ENCODE peak calls at places on chromosomes 1 and 21, in ten cellular contexts. D is colonic mucosa, M is mesothelial cell of epicardium, H is endothelial cell of umbilical vein, C is BE2C, V is heart left ventricle, U is fibroblast of mammary gland, F is OCI-LY7, R is body of pancreas, O is ovary. K is an unnamed sample.

GRCh38 chr1:117036018-117036421 is 24.1 kb upstream of the TTF2 start:
- DNase-seq in C (no peak), D (no peak), V (no peak), O (no peak), M (no peak), H (no peak), F (no peak), U (peak), R (no peak), K (no peak)

GRCh38 chr1:10210841-10211804 is 753 bp downstream of the KIF1B start:
- DNase-seq in C (peak), D (peak), V (peak), H (peak), O (peak), M (peak), R (peak), U (peak), F (no peak), K (peak)

GRCh38 chr21:34791776-34792503 is 123.1 kb downstream of the CLIC6 start:
- DNase-seq in V (no peak), C (no peak), D (no peak), U (no peak), O (no peak), H (no peak), M (no peak), F (no peak), R (no peak), K (no peak)

GRCh38 chr1:4131734-4132133 is 231.7 kb upstream of the C1orf174 start:
- DNase-seq in D (no peak), U (no peak), F (no peak), C (no peak), M (no peak), O (no peak), V (no peak), H (no peak), R (no peak), K (no peak)

GRCh38 chr21:45511007-45511406 is 31.2 kb downstream of the SLC19A1 start:
- DNase-seq in M (no peak), C (peak), H (no peak), U (no peak), F (no peak), R (no peak), D (no peak), V (peak), O (peak), K (no peak)

GRCh38 chr1:39238476-39238875 is 34.0 kb downstream of the MACF1 start:
- DNase-seq in H (peak), R (no peak), M (no peak), F (no peak), D (no peak), V (no peak), U (peak), C (no peak), O (no peak), K (no peak)

GRCh38 chr1:68128157-68128556 is 77.7 kb upstream of the DIRAS3 start:
- DNase-seq in M (no peak), C (no peak), O (no peak), D (no peak), F (no peak), R (no peak), H (no peak), V (no peak), U (peak), K (no peak)

GRCh38 chr21:46218906-46219590 is 9.5 kb downstream of the LSS start:
- DNase-seq in R (no peak), M (peak), V (no peak), O (no peak), C (no peak), H (no peak), U (no peak), F (no peak), D (no peak), K (no peak)

GRCh38 chr1:94260635-94261387 is 23.4 kb upstream of the ARHGAP29 start:
- DNase-seq in O (no peak), C (no peak), M (no peak), V (no peak), U (no peak), D (no peak), F (no peak), H (no peak), R (no peak), K (no peak)

GRCh38 chr1:88802950-88803349 is 88.4 kb downstream of the GTF2B start:
- DNase-seq in M (no peak), U (peak), C (no peak), F (no peak), R (no peak), V (no peak), H (peak), O (no peak), D (no peak), K (no peak)

GRCh38 chr1:228365321-228366061 is 41.1 kb downstream of the TRIM11 start:
- DNase-seq in D (no peak), O (peak), H (no peak), F (no peak), C (peak), M (no peak), V (peak), R (no peak), U (no peak), K (no peak)

GRCh38 chr1:6962390-6962955 is 177.2 kb downstream of the CAMTA1 start:
- DNase-seq in F (peak), R (peak), H (no peak), D (peak), C (peak), U (peak), M (peak), V (no peak), O (no peak), K (peak)

GRCh38 chr1:77900687-77901293 is 12.4 kb downstream of the NEXN start:
- DNase-seq in U (peak), H (peak), M (no peak), R (peak), F (peak), O (no peak), V (no peak), D (peak), C (peak), K (peak)

GRCh38 chr1:16067127-16067768 is 6.2 kb downstream of the FAM131C start:
- DNase-seq in C (peak), V (no peak), U (no peak), F (no peak), O (peak), M (no peak), R (peak), H (no peak), D (peak), K (peak)

GRCh38 chr21:28336299-28336698 is 656.4 kb downstream of the LTN1 start:
- DNase-seq in R (peak), U (peak), F (peak), O (no peak), M (peak), H (peak), D (no peak), C (peak), V (no peak), K (peak)

GRCh38 chr21:28334407-28334806 is 658.3 kb downstream of the LTN1 start:
- DNase-seq in C (no peak), O (no peak), R (no peak), F (peak), D (no peak), U (peak), H (no peak), M (no peak), V (no peak), K (no peak)

GRCh38 chr21:28338906-28339305 is 653.8 kb downstream of the LTN1 start:
- DNase-seq in H (peak), R (no peak), U (no peak), F (no peak), V (no peak), M (no peak), D (no peak), O (no peak), C (peak), K (no peak)

GRCh38 chr21:28339403-28339802 is 653.3 kb downstream of the LTN1 start:
- DNase-seq in V (no peak), F (no peak), U (no peak), H (no peak), C (peak), R (no peak), M (no peak), O (no peak), D (no peak), K (no peak)

DNA sequence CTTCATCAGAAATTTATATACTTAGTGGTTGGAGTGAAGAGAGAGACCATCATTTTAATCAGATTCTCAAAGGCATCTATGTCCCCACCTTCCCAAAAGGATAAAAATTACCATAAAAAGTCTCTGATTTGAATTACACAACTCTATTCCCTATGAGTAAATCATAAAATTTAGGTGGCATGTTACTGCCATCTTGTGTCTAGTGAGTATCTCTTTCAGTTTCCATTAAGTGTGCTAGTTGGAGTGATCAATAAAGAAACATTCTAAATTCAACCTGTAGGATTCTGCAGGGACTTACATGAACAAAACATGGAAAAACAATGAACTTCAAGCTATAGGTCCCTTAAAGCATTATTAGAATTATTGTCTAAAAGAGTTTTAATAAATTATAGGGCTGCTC is 655.4 kb downstream of the LTN1 start:
- DNase-seq in F (peak), V (no peak), M (no peak), C (no peak), D (no peak), O (no peak), R (no peak), H (peak), U (peak), K (no peak)
- TF ChIP-seq CTCF in F (peak), V (peak), M (no peak), C (peak), D (no peak), O (peak), R (peak), H (no peak), U (peak), K (no peak)

GRCh38 chr1:232249335-232249734 is 380.6 kb downstream of the SIPA1L2 start:
- DNase-seq in V (no peak), D (no peak), C (no peak), H (no peak), O (no peak), F (no peak), U (no peak), M (no peak), R (no peak), K (no peak)

GRCh38 chr1:232248276-232248803 is 381.6 kb downstream of the SIPA1L2 start:
- DNase-seq in C (peak), V (no peak), M (no peak), F (no peak), U (no peak), R (no peak), O (no peak), H (no peak), D (no peak), K (no peak)

GRCh38 chr1:232239557-232240468 is 390.1 kb downstream of the SIPA1L2 start:
- DNase-seq in M (no peak), F (no peak), D (no peak), O (no peak), C (no peak), R (no peak), U (no peak), H (no peak), V (no peak), K (no peak)

GRCh38 chr1:232247669-232248068 is 382.3 kb downstream of the SIPA1L2 start:
- DNase-seq in F (no peak), C (no peak), M (no peak), H (no peak), U (no peak), V (no peak), R (no peak), O (no peak), D (no peak), K (no peak)

GRCh38 chr1:232244426-232244825 is 385.5 kb downstream of the SIPA1L2 start:
- DNase-seq in H (no peak), M (no peak), O (no peak), D (no peak), V (no peak), U (no peak), R (no peak), C (peak), F (no peak), K (no peak)
- TF ChIP-seq CTCF in H (no peak), M (no peak), O (no peak), D (no peak), V (no peak), U (no peak), R (no peak), C (no peak), F (no peak), K (no peak)

GRCh38 chr1:109396971-109397370 is 747 bp downstream of the SORT1 start:
- DNase-seq in F (peak), H (peak), D (peak), R (no peak), U (no peak), C (no peak), V (no peak), M (no peak), O (no peak), K (no peak)

GRCh38 chr1:109399326-109399957 is 1.7 kb upstream of the SORT1 start:
- DNase-seq in F (peak), C (peak), H (peak), D (peak), O (no peak), R (no peak), M (no peak), U (peak), V (no peak), K (peak)

GRCh38 chr1:109398343-109399225 is 866 bp upstream of the SORT1 start:
- DNase-seq in U (no peak), C (no peak), O (no peak), R (no peak), D (peak), H (peak), V (no peak), M (no peak), F (no peak), K (peak)

GRCh38 chr1:109396513-109396839 is 1.2 kb downstream of the SORT1 start:
- DNase-seq in D (no peak), H (no peak), O (no peak), R (no peak), M (no peak), V (no peak), F (no peak), C (no peak), U (no peak), K (no peak)

DNA sequence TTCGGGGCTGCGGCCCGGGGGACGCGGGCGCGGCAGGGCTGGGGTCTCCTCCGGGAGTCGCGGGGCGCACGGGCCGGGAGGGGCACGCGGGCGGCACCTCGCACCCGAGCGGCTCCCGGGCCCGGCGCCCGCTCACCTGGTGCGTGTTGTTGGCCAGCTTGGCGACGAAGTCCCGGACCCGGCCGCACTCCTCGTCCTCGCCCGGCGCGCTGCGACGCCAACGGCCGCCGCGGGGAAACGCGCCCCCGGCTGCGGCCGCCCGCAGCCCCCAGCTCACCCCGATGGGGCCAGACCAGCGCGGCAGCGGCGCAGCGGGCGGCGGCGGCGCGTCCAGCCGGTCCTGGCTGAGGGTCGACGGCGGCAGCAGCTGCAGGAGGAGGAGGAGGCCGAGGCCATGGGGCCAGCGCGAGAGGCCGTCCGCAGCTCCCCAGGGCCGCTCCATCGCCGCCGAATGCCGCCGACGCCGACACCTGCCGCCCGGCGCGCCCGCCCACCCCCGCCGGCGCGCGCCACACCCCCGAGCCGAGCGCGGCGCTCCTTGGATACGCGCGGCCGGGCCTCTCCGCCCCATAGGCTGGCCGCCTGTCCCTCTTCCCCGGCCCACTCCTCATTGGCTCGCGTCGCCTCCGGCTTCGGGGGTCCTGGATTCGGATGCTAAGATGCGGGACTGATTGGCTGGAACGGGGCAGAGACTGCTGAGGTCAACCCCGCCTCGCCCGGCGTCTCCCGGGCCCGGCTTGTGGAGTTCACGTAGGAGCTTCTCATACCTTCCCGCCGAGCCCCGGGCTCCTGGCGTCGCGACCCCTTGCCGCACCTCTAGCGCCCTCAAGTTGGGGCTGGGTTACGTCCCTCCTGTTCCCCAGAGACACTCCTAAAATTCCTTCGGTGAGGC is at the start of gene SORT1:
- DNase-seq in R (peak), M (peak), D (peak), O (peak), H (peak), C (peak), V (peak), U (peak), F (peak), K (peak)
- TF ChIP-seq CTCF in R (no peak), M (no peak), D (no peak), O (no peak), H (no peak), C (no peak), V (no peak), U (no peak), F (peak), K (no peak)

GRCh38 chr1:225965231-225965630 is 24.2 kb upstream of the LEFTY2 start:
- DNase-seq in U (no peak), O (no peak), V (no peak), H (no peak), D (no peak), R (no peak), C (no peak), F (no peak), M (no peak), K (no peak)

GRCh38 chr1:225963735-225964530 is 22.9 kb upstream of the LEFTY2 start:
- DNase-seq in V (no peak), H (no peak), R (no peak), M (no peak), F (no peak), U (peak), O (no peak), C (no peak), D (no peak), K (no peak)

GRCh38 chr1:225958041-225958440 is 17.0 kb upstream of the LEFTY2 start:
- DNase-seq in F (no peak), C (no peak), D (no peak), M (no peak), O (no peak), V (no peak), U (no peak), H (no peak), R (no peak), K (no peak)

GRCh38 chr1:225961659-225962439 is 20.8 kb upstream of the LEFTY2 start:
- DNase-seq in V (no peak), H (no peak), M (no peak), O (no peak), R (no peak), C (no peak), F (no peak), D (no peak), U (no peak), K (no peak)

GRCh38 chr1:225962440-225962975 is 21.5 kb upstream of the LEFTY2 start:
- DNase-seq in V (peak), D (peak), R (peak), O (no peak), U (peak), F (peak), H (peak), C (peak), M (peak), K (peak)
- TF ChIP-seq CTCF in V (peak), D (peak), R (peak), O (no peak), U (peak), F (peak), H (peak), C (peak), M (peak), K (peak)

GRCh38 chr1:9066945-9067807 is 2.3 kb downstream of the SLC2A5 start:
- DNase-seq in C (no peak), R (peak), V (peak), D (no peak), U (peak), H (peak), F (peak), M (no peak), O (peak), K (no peak)
- TF ChIP-seq CTCF in C (no peak), R (no peak), V (no peak), D (no peak), U (no peak), H (no peak), F (peak), M (no peak), O (peak), K (no peak)

GRCh38 chr1:20271498-20272400 is 18.9 kb upstream of the VWA5B1 start:
- DNase-seq in C (peak), R (no peak), D (no peak), M (no peak), U (peak), O (no peak), V (no peak), F (peak), H (no peak), K (no peak)
- TF ChIP-seq CTCF in C (peak), R (no peak), D (no peak), M (no peak), U (no peak), O (no peak), V (no peak), F (peak), H (no peak), K (no peak)

GRCh38 chr1:33624261-33624990 is 152.0 kb downstream of the ZSCAN20 start:
- DNase-seq in F (no peak), D (no peak), U (no peak), R (no peak), M (no peak), H (no peak), O (no peak), C (no peak), V (no peak), K (no peak)

GRCh38 chr1:33623811-33624210 is 151.4 kb downstream of the ZSCAN20 start:
- DNase-seq in H (no peak), D (no peak), V (no peak), C (no peak), F (no peak), U (no peak), O (no peak), R (no peak), M (no peak), K (no peak)

GRCh38 chr1:33626801-33627200 is 154.4 kb downstream of the ZSCAN20 start:
- DNase-seq in F (no peak), C (no peak), R (no peak), U (no peak), H (no peak), V (no peak), O (no peak), D (no peak), M (no peak), K (no peak)

GRCh38 chr1:33624991-33625870 is 152.8 kb downstream of the ZSCAN20 start:
- DNase-seq in M (no peak), H (no peak), D (no peak), V (no peak), O (no peak), R (no peak), U (no peak), C (no peak), F (no peak), K (no peak)
- TF ChIP-seq CTCF in M (peak), H (peak), D (no peak), V (no peak), O (no peak), R (no peak), U (peak), C (peak), F (peak), K (no peak)

K was measured in Calu3.